ENCODE peak calls at places on chromosomes 6 and 20, in six cellular contexts. V, O, W, X, U and D are unnamed samples.

GRCh38 chr6:47413752-47414516 is 63.7 kb upstream of the CD2AP start:
- DNase-seq in V (peak), O (peak), W (peak), X (peak), U (no peak), D (peak)

GRCh38 chr6:160132776-160133338 is 11.2 kb downstream of the SLC22A1 start:
- DNase-seq in V (no peak), O (no peak), W (peak), X (peak), U (no peak), D (peak)

GRCh38 chr6:27669798-27670301 is 196.9 kb upstream of the ZNF184 start:
- DNase-seq in V (no peak), O (no peak), W (no peak), X (no peak), U (no peak), D (no peak)

GRCh38 chr6:41055149-41055548 is 2.1 kb downstream of the APOBEC2 start:
- DNase-seq in V (no peak), O (no peak), W (no peak), X (no peak), U (no peak), D (no peak)

GRCh38 chr6:93779086-93779858 is 359.9 kb upstream of the EPHA7 start:
- DNase-seq in V (peak), O (no peak), W (peak), X (peak), U (no peak), D (no peak)

GRCh38 chr6:2103644-2104523 is 141.5 kb downstream of the GMDS start:
- DNase-seq in V (peak), O (no peak), W (peak), X (peak), U (no peak), D (peak)

GRCh38 chr20:41308290-41308691 is 9.2 kb downstream of the ZHX3 start:
- DNase-seq in V (peak), O (peak), W (peak), X (peak), U (no peak), D (peak)

GRCh38 chr6:166512567-166512966 is 73.9 kb downstream of the RAMACL start:
- DNase-seq in V (no peak), O (no peak), W (no peak), X (no peak), U (no peak), D (no peak)

GRCh38 chr6:15663057-15663638 is 320 bp upstream of the DTNBP1 start:
- DNase-seq in V (no peak), O (peak), W (peak), X (peak), U (no peak), D (peak)

GRCh38 chr6:15661815-15662245 is 998 bp downstream of the DTNBP1 start:
- DNase-seq in V (no peak), O (no peak), W (no peak), X (no peak), U (no peak), D (no peak)

GRCh38 chr6:15665237-15665636 is 2.4 kb upstream of the DTNBP1 start:
- DNase-seq in V (no peak), O (no peak), W (no peak), X (no peak), U (no peak), D (no peak)

GRCh38 chr6:15659181-15659580 is 3.6 kb downstream of the DTNBP1 start:
- DNase-seq in V (no peak), O (no peak), W (no peak), X (no peak), U (no peak), D (no peak)

GRCh38 chr6:15662246-15663056 is at the start of gene DTNBP1:
- DNase-seq in V (peak), O (no peak), W (peak), X (peak), U (peak), D (no peak)
- TF ChIP-seq CTCF in V (no peak), O (no peak), W (no peak), X (no peak), U (no peak), D (no peak)

GRCh38 chr20:2751868-2752630 is 48.4 kb downstream of the CPXM1 start:
- DNase-seq in V (peak), O (no peak), W (no peak), X (no peak), U (peak), D (no peak)
- TF ChIP-seq CTCF in V (no peak), O (no peak), W (no peak), X (no peak), U (no peak), D (no peak)

GRCh38 chr6:24385536-24386269 is 17.0 kb upstream of the MRS2 start:
- DNase-seq in V (no peak), O (no peak), W (no peak), X (no peak), U (no peak), D (no peak)
- TF ChIP-seq CTCF in V (no peak), O (no peak), W (no peak), X (no peak), U (no peak), D (no peak)

GRCh38 chr6:54491431-54491830 is 183.2 kb downstream of the TINAG start:
- DNase-seq in V (peak), O (no peak), W (no peak), X (no peak), U (no peak), D (no peak)

DNA sequence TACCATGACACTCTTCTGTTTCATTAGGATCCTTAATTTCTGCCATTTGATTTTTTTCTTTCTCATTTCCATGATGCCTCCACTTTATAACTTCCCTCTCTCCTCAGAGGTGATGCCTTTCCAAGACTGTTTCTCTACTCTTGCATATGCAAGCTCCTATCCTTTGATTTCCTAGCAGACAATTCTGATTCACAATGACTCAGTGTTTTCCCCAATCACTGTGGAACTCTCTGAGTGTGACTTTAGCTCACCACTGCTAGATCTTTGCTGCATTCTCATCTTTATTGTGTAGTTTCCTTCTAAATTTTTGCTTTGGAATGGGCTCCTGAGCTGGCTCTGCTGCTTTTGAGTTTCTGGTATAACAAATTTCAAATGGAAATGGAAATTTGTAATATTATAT is 184.9 kb downstream of the TINAG start:
- DNase-seq in V (no peak), O (peak), W (peak), X (peak), U (no peak), D (peak)
- TF ChIP-seq CTCF in V (no peak), O (no peak), W (no peak), X (no peak), U (no peak), D (no peak)

DNA sequence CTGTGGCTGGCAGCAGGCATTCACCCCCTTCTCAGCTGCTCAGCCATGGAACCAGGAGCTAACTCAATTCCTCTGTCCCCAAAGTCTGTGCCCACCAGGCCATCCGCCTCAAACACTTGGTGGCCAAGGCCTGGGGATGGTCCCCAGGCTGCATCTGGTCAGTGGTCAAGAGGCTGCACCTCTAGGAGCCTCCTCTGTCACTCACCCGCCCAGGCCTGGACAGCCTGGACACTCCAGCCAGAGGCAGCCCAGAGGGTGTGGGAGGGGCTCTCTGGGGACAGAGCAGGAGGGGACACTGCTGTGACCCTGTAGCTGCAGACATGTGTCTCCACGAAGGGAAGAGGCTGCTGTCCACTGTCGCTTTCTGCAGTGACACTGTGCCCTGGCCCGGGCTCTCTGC is 416.6 kb upstream of the SULF2 start:
- DNase-seq in V (no peak), O (no peak), W (no peak), X (no peak), U (no peak), D (no peak)
- TF ChIP-seq CTCF in V (no peak), O (no peak), W (no peak), X (no peak), U (no peak), D (no peak)

GRCh38 chr20:1210501-1210900 is 7.2 kb downstream of the C20orf202 start:
- DNase-seq in V (no peak), O (no peak), W (no peak), X (no peak), U (no peak), D (no peak)

GRCh38 chr20:1206749-1207148 is 3.5 kb downstream of the C20orf202 start:
- DNase-seq in V (no peak), O (no peak), W (no peak), X (no peak), U (no peak), D (no peak)

GRCh38 chr20:1211954-1212497 is 8.8 kb downstream of the C20orf202 start:
- DNase-seq in V (no peak), O (no peak), W (no peak), X (no peak), U (no peak), D (no peak)

GRCh38 chr20:1207293-1207884 is 4.1 kb downstream of the C20orf202 start:
- DNase-seq in V (no peak), O (no peak), W (no peak), X (no peak), U (no peak), D (no peak)

GRCh38 chr20:1209447-1210387 is 6.5 kb downstream of the C20orf202 start:
- DNase-seq in V (no peak), O (no peak), W (no peak), X (no peak), U (no peak), D (peak)
- TF ChIP-seq CTCF in V (no peak), O (peak), W (peak), X (peak), U (no peak), D (peak)

DNA sequence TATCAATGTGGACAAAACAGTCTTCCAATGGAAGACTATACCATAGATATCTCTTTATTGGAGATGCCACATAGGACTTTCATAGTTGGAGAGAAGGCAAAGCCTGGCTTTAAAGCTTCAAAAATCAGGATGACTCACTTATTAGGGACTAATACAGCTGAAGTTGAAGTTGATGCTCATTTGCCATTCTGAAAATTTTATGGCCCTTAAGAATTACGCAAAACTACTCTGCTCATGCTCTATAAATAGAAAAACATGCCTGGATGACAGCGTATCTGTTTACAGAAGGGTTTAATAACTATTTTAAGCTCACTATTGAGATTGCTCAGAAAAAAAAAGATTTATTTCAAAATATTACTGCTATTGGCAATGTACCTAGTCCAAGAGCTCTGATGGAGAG is 155.5 kb upstream of the DST start:
- DNase-seq in V (peak), O (no peak), W (peak), X (peak), U (no peak), D (peak)
- TF ChIP-seq CTCF in V (no peak), O (no peak), W (no peak), X (no peak), U (no peak), D (no peak)

GRCh38 chr6:145490068-145490467 is 245.3 kb downstream of the EPM2A start:
- DNase-seq in V (no peak), O (no peak), W (no peak), X (no peak), U (no peak), D (no peak)

GRCh38 chr6:145486306-145486705 is 249.0 kb downstream of the EPM2A start:
- DNase-seq in V (no peak), O (no peak), W (no peak), X (no peak), U (no peak), D (no peak)

GRCh38 chr6:145497006-145497405 is 238.3 kb downstream of the EPM2A start:
- DNase-seq in V (no peak), O (no peak), W (peak), X (peak), U (no peak), D (no peak)

GRCh38 chr6:145491126-145491525 is 244.2 kb downstream of the EPM2A start:
- DNase-seq in V (no peak), O (no peak), W (no peak), X (no peak), U (no peak), D (no peak)
- TF ChIP-seq CTCF in V (no peak), O (no peak), W (no peak), X (no peak), U (no peak), D (no peak)